ENCODE peak calls at places on chromosomes 13 and 19, in eight cellular contexts. T is adrenal gland, L is spleen, Q is heart left ventricle, S is A549, G is stomach, J is tibial nerve, W is NB4. C is an unnamed sample.

GRCh38 chr19:29620931-29621351 is 14.9 kb downstream of the POP4 start:
- DNase-seq in S (no peak), T (no peak), G (no peak), L (peak), Q (no peak), W (no peak), J (no peak), C (no peak)

GRCh38 chr19:48543121-48543710 is 8.8 kb upstream of the SULT2B1 start:
- DNase-seq in T (no peak), J (no peak), W (peak), Q (no peak), G (peak), L (no peak), S (peak), C (no peak)

GRCh38 chr13:98556968-98557591 is 19.8 kb downstream of the STK24 start:
- DNase-seq in L (no peak), G (peak), W (no peak), J (no peak), Q (no peak), T (no peak), S (no peak), C (no peak)

GRCh38 chr13:41188584-41188983 is 5.8 kb downstream of the KBTBD7 start:
- DNase-seq in W (no peak), J (no peak), S (no peak), G (no peak), T (no peak), L (no peak), Q (no peak), C (no peak)

GRCh38 chr13:112254061-112254818 is 121.9 kb upstream of the SPACA7 start:
- DNase-seq in L (no peak), G (no peak), S (no peak), Q (no peak), J (no peak), W (no peak), T (no peak), C (no peak)

GRCh38 chr13:100389617-100390016 is 199.0 kb downstream of the GGACT start:
- DNase-seq in G (no peak), J (no peak), L (no peak), T (no peak), Q (no peak), W (peak), S (no peak), C (no peak)

GRCh38 chr13:76339649-76340048 is 546.6 kb downstream of the KCTD12 start:
- DNase-seq in G (no peak), L (no peak), W (no peak), J (no peak), Q (no peak), T (no peak), S (no peak), C (no peak)

GRCh38 chr13:35599385-35599784 is 122.9 kb upstream of the MAB21L1 start:
- DNase-seq in T (no peak), W (no peak), J (no peak), L (no peak), G (no peak), S (no peak), Q (no peak), C (no peak)

GRCh38 chr19:58252102-58252685 is 23.5 kb downstream of the ZNF544 start:
- DNase-seq in J (no peak), S (peak), W (peak), Q (no peak), G (no peak), L (no peak), T (no peak), C (no peak)

GRCh38 chr19:3626473-3627350 is at the start of gene CACTIN:
- DNase-seq in J (peak), W (peak), G (peak), L (peak), S (peak), T (peak), Q (peak), C (peak)
- TF ChIP-seq POLR2A in J (peak), W (peak), G (no peak), L (peak), S (peak), T (peak), Q (no peak), C (no peak)

DNA sequence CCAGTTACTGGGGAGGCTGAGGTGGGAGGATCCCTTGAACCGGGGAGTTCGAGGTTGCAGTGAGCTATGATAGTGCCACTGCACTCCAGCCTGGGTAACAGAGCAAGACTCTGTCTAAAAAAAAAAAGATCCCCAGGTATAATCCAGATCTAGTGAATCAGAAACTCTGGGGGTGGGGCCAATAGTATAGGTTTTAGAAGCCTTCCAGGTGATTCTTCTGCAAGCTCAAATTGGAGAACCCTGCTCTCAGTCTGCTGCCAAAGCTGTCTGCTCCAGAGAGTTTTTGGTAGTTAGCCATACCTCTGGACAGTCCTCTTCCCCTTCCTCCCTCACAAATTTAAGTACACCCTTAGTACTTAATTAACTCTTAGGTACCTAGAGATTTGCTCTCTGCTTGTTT is 28.0 kb downstream of the SERP2 start:
- DNase-seq in W (no peak), J (no peak), L (no peak), G (no peak), Q (no peak), T (no peak), S (no peak), C (no peak)
- TF ChIP-seq CTCF in W (no peak), J (no peak), L (no peak), G (no peak), Q (no peak), T (no peak), S (no peak), C (no peak)

DNA sequence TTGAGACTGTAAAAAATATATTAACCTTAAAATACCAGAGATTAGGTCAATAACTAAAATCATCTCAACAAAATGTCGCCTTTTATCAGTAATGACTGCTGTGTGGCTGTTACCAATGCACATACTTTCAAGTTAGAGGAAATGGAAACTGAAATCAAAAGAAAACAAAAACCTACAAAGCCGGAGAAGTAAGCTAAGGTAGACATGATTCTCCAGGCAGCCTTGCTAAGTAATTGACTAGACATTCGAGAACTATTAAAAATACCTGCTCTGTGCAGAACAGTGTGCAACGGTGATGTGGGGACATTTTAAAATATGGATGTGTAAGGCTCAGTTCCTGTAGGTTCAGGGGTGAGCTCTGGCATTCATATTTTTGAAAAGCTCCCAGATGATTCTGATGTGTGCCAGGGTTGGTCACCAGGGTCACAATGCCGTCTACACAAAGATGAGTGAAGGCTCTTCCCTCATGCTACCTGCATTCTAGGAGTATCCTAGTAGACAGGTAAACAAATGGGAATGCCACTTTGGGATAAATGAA is 613 bp upstream of the EPSTI1 start:
- DNase-seq in T (no peak), S (no peak), J (no peak), Q (no peak), W (no peak), L (no peak), G (no peak), C (no peak)
- TF ChIP-seq POLR2A in T (no peak), S (no peak), J (no peak), Q (no peak), W (no peak), L (no peak), G (no peak), C (no peak)

DNA sequence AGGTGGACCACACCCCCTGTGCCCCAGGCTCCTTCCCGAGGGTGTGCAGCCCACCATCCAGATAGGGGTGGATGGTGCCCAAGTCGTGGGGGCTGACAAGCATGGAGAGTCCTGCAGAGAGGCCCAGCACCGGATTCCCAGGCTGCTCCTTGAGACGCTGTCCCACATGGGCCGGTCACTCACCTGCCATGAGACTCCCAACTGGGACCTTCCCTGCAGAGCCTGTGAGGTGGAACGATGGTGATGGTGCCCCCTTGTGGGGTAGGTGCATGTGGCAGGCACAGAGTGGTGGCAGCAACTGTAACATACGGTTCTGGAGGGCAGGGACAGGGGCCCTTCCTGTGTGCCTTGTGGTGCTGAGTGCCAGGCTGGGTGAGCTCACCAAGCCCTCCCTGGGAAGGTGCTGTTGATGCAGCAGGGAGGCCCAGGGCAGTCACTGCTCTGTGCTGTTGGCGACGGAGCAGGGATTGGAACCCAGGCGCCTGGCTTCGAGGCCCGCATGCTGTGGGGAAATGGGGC is 33.1 kb downstream of the PPP1R37 start:
- DNase-seq in W (peak), S (peak), T (peak), Q (peak), L (peak), J (no peak), G (peak), C (no peak)
- TF ChIP-seq CTCF in W (peak), S (peak), T (peak), Q (peak), L (peak), J (peak), G (peak), C (peak)

DNA sequence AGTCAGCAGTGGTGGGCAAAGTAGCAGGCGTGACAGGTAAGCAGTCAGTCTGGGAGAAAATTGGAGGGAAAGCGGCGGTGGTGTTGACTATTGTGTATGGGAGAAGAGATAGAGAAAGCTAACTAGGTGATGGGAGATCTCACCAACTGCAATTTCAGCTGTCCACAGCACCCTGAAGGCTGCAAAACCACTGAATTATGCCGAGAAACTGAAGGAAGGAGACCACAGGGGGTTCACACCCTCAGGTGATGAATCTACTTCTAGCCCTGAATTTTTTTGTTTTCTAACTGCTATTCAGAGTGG is 631.5 kb downstream of the UQCRFS1 start:
- DNase-seq in J (no peak), W (no peak), L (no peak), G (no peak), S (no peak), T (no peak), Q (no peak), C (no peak)
- TF ChIP-seq POLR2A in J (no peak), W (no peak), L (no peak), G (no peak), S (no peak), T (no peak), Q (no peak), C (no peak)